ENCODE peak calls at places on chromosomes 2 and 18, in four cellular contexts. X is natural killer cell treated with Interleukin-12 subunit alpha and Interleukin-12 subunit beta and Interleukin-15 and Interleukin-18, amount 100 ng/mL, for 72 hours; D is CD4-positive, alpha-beta T cell; E is germinal center. G is an unnamed sample.
A peak's percentile ranks its signal among the peaks of the same experiment; 100 is the strongest.

GRCh38 chr2:75494137-75494769 is 66.5 kb downstream of the EVA1A start:
- DNase-seq in X (no peak), E (no peak), D (no peak), G (no peak)

GRCh38 chr2:790634-791245 is 113.5 kb upstream of the TMEM18 start:
- DNase-seq in E (no peak), X (no peak), D (no peak), G (no peak)

GRCh38 chr2:233439191-233439590 is 84.9 kb downstream of the DGKD start:
- DNase-seq in X (peak; percentile 18), D (no peak), E (no peak), G (no peak)

GRCh38 chr18:6836331-6836730 is 106.8 kb downstream of the ARHGAP28 start:
- DNase-seq in X (no peak), D (no peak), E (no peak), G (no peak)

GRCh38 chr18:22422909-22423548 is 5.3 kb upstream of the CTAGE1 start:
- DNase-seq in X (no peak), D (no peak), E (no peak), G (no peak)

GRCh38 chr2:11873346-11873745 is 126.9 kb downstream of the LPIN1 start:
- DNase-seq in X (no peak), E (no peak), D (no peak), G (no peak)

GRCh38 chr2:136242100-136242499 is 124.2 kb upstream of the CXCR4 start:
- DNase-seq in X (no peak), E (no peak), D (no peak), G (no peak)

GRCh38 chr2:50143822-50144575 is 887.9 kb downstream of the NRXN1 start:
- DNase-seq in D (no peak), E (peak; percentile 2), X (no peak), G (no peak)

GRCh38 chr2:65070172-65070830 is 14.1 kb downstream of the CEP68 start:
- DNase-seq in E (no peak), D (no peak), X (no peak), G (no peak)

GRCh38 chr18:43847164-43848091 is 570.1 kb upstream of the SYT4 start:
- DNase-seq in D (no peak), E (no peak), X (no peak), G (no peak)

GRCh38 chr2:142286618-142287017 is 155.8 kb upstream of the LRP1B start:
- DNase-seq in D (no peak), X (no peak), E (peak; percentile 30), G (no peak)

GRCh38 chr2:10285578-10286198 is 17.0 kb upstream of the HPCAL1 start:
- DNase-seq in E (no peak), X (no peak), D (no peak), G (no peak)

GRCh38 chr2:1557467-1557820 is 144.2 kb downstream of the TPO start:
- DNase-seq in X (no peak), D (no peak), E (no peak), G (no peak)

GRCh38 chr18:60794802-60795201 is 422.2 kb upstream of the MC4R start:
- DNase-seq in X (no peak), E (no peak), D (no peak), G (no peak)

GRCh38 chr2:9010866-9011265 is 7.4 kb upstream of the MBOAT2 start:
- DNase-seq in E (no peak), D (no peak), X (no peak), G (no peak)

GRCh38 chr18:3451989-3452749 is 2.2 kb downstream of the TGIF1 start:
- DNase-seq in X (no peak), D (peak; percentile 8), E (peak; percentile 32), G (no peak)

GRCh38 chr2:147569426-147569825 is 275.4 kb upstream of the ACVR2A start:
- DNase-seq in E (no peak), X (no peak), D (no peak), G (no peak)

GRCh38 chr18:3624818-3625716 is 175.1 kb downstream of the TGIF1 start:
- DNase-seq in E (no peak), X (peak; percentile 78), D (peak; percentile 23), G (no peak)

GRCh38 chr18:31268985-31269406 is 49.0 kb upstream of the DSG1 start:
- DNase-seq in E (no peak), X (no peak), D (no peak), G (no peak)

GRCh38 chr2:217887841-217888665 is 114.7 kb downstream of the TNS1 start:
- DNase-seq in E (no peak), X (no peak), D (no peak), G (no peak)

GRCh38 chr2:223588251-223588650 is 13.9 kb downstream of the SCG2 start:
- DNase-seq in D (no peak), X (no peak), E (no peak), G (no peak)

GRCh38 chr2:120312861-120313694 is 32.9 kb upstream of the INHBB start:
- DNase-seq in D (peak; percentile 61), X (no peak), E (peak; percentile 58), G (no peak)

GRCh38 chr2:241149925-241150659 is at the start of gene PPP1R7:
- DNase-seq in E (peak; percentile 99), X (peak; percentile 94), D (peak; percentile 91), G (peak; percentile 86)

GRCh38 chr2:204693262-204693661 is 148.0 kb downstream of the PARD3B start:
- DNase-seq in D (no peak), E (no peak), X (no peak), G (no peak)

GRCh38 chr2:98822301-98823164 is 91.6 kb upstream of the MGAT4A start:
- DNase-seq in D (peak; percentile 48), X (peak; percentile 68), E (peak; percentile 66), G (no peak)

G was measured in esophagus squamous epithelium.